ENCODE peak calls at places on chromosomes 13 and 19, in six cellular contexts. D, X, W, C, A and U are unnamed samples.

GRCh38 chr13:102597029-102598015 is 536 bp downstream of the TPP2 start:
- DNase-seq in D (peak), X (no peak), W (peak), C (no peak), A (no peak), U (peak)

GRCh38 chr13:35388979-35389378 is 87.5 kb downstream of the MAB21L1 start:
- DNase-seq in D (peak), X (no peak), W (peak), C (no peak), A (no peak), U (peak)

GRCh38 chr19:44848036-44848804 is 2.1 kb downstream of the NECTIN2 start:
- DNase-seq in D (peak), X (peak), W (peak), C (peak), A (peak), U (peak)

GRCh38 chr19:38224014-38224862 is at the start of gene DPF1:
- DNase-seq in D (peak), X (peak), W (peak), C (peak), A (no peak), U (peak)

GRCh38 chr19:13499682-13500081 is 6.6 kb downstream of the CACNA1A start:
- DNase-seq in D (no peak), X (no peak), W (no peak), C (no peak), A (no peak), U (no peak)

GRCh38 chr13:47415048-47415447 is 518.2 kb upstream of the HTR2A start:
- DNase-seq in D (no peak), X (no peak), W (no peak), C (no peak), A (peak), U (peak)

GRCh38 chr13:95115525-95115924 is 185.7 kb downstream of the ABCC4 start:
- DNase-seq in D (no peak), X (no peak), W (no peak), C (no peak), A (no peak), U (no peak)

GRCh38 chr13:27276188-27276587 is 5.6 kb downstream of the RASL11A start:
- DNase-seq in D (peak), X (no peak), W (no peak), C (peak), A (no peak), U (no peak)

GRCh38 chr13:48783181-48783630 is 129.5 kb downstream of the CYSLTR2 start:
- DNase-seq in D (peak), X (no peak), W (no peak), C (no peak), A (peak), U (peak)

GRCh38 chr13:68439821-68440220 is 1209.7 kb upstream of the PCDH9 start:
- DNase-seq in D (no peak), X (no peak), W (no peak), C (no peak), A (no peak), U (no peak)

GRCh38 chr19:43504426-43505185 is at the start of gene PHLDB3:
- DNase-seq in D (peak), X (no peak), W (no peak), C (peak), A (no peak), U (no peak)

GRCh38 chr19:36460046-36460445 is 29.3 kb downstream of the ZNF566 start:
- DNase-seq in D (peak), X (no peak), W (no peak), C (no peak), A (no peak), U (no peak)

GRCh38 chr19:11418518-11419506 is at the start of gene RGL3:
- DNase-seq in D (no peak), X (peak), W (no peak), C (peak), A (peak), U (no peak)

GRCh38 chr19:32651729-32652140 is 23.2 kb downstream of the ANKRD27 start:
- DNase-seq in D (peak), X (peak), W (peak), C (peak), A (no peak), U (no peak)

GRCh38 chr19:38265213-38265861 is 964 bp downstream of the SPINT2 start:
- DNase-seq in D (no peak), X (no peak), W (no peak), C (no peak), A (no peak), U (no peak)

GRCh38 chr19:6092329-6093286 is 17.7 kb downstream of the RFX2 start:
- DNase-seq in D (peak), X (no peak), W (peak), C (peak), A (peak), U (peak)

GRCh38 chr13:33441015-33441414 is 155.5 kb upstream of the STARD13 start:
- DNase-seq in D (peak), X (no peak), W (no peak), C (peak), A (no peak), U (peak)

GRCh38 chr19:56477429-56478338 is 539 bp upstream of the ZNF667 start:
- DNase-seq in D (peak), X (peak), W (peak), C (peak), A (peak), U (peak)

GRCh38 chr19:21321996-21322395 is 7.2 kb downstream of the ZNF708 start:
- DNase-seq in D (no peak), X (no peak), W (no peak), C (no peak), A (no peak), U (peak)

GRCh38 chr19:15175609-15176008 is 25.2 kb downstream of the NOTCH3 start:
- DNase-seq in D (no peak), X (no peak), W (no peak), C (no peak), A (no peak), U (no peak)

GRCh38 chr19:17332677-17333581 is 1.7 kb downstream of the ANO8 start:
- DNase-seq in D (peak), X (peak), W (no peak), C (peak), A (no peak), U (peak)

GRCh38 chr19:55585658-55586339 is 5.2 kb upstream of the ZNF579 start:
- DNase-seq in D (peak), X (peak), W (peak), C (peak), A (no peak), U (peak)

GRCh38 chr13:33207616-33207964 is 78.0 kb downstream of the STARD13 start:
- DNase-seq in D (peak), X (no peak), W (no peak), C (no peak), A (no peak), U (peak)

GRCh38 chr19:46713781-46714522 is 3.0 kb downstream of the PRKD2 start:
- DNase-seq in D (peak), X (peak), W (no peak), C (peak), A (peak), U (peak)

GRCh38 chr19:7605490-7606222 is 10.0 kb downstream of the CAMSAP3 start:
- DNase-seq in D (no peak), X (peak), W (no peak), C (peak), A (no peak), U (peak)

GRCh38 chr13:53683146-53683545 is 654.5 kb downstream of the OLFM4 start:
- DNase-seq in D (no peak), X (no peak), W (no peak), C (no peak), A (no peak), U (no peak)

GRCh38 chr19:294819-295686 is 3.9 kb upstream of the PLPP2 start:
- DNase-seq in D (peak), X (peak), W (no peak), C (peak), A (no peak), U (no peak)

GRCh38 chr13:113671066-113672001 is 4.3 kb downstream of the GRK1 start:
- DNase-seq in D (no peak), X (no peak), W (no peak), C (no peak), A (no peak), U (no peak)

GRCh38 chr19:56383826-56384605 is 9.3 kb downstream of the ZNF582 start:
- DNase-seq in D (peak), X (no peak), W (no peak), C (no peak), A (peak), U (no peak)

DNA sequence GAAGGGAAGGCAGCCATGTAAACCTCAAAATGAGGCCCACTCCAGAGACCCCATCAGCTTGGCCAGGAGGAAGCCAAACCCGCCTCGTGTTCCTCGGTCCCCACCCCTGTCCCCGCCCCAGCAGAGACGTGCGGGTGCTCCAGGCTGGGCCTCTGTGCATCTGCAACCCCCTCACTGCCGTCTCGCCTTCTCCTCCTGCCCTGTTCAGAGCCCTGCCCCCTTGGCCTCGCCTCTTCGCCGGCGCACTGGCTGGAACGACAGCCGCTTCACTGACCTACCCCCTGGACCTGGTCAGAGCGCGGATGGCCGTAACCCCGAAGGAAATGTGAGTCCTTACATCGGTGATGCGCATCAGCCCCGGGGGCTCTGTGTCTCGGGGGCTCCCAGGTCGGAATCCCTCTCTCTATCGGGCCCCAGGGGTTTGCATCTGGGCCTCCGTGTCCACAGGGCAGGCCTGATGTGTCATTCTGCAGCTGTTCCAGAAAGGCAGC is 32.2 kb downstream of the TMEM161A start:
- DNase-seq in D (no peak), X (peak), W (no peak), C (peak), A (peak), U (peak)
- H4K91ac ChIP-seq in D (no peak), X (peak), W (peak), C (no peak), A (no peak), U (peak)

GRCh38 chr13:29131881-29132668 is 311.9 kb downstream of the MTUS2 start:
- DNase-seq in D (no peak), X (no peak), W (no peak), C (no peak), A (no peak), U (no peak)

GRCh38 chr13:29125145-29125933 is 305.2 kb downstream of the MTUS2 start:
- DNase-seq in D (no peak), X (no peak), W (no peak), C (no peak), A (no peak), U (peak)

GRCh38 chr13:29131159-29131558 is 311.0 kb downstream of the MTUS2 start:
- DNase-seq in D (no peak), X (no peak), W (no peak), C (no peak), A (no peak), U (no peak)

GRCh38 chr13:29125934-29126424 is 305.8 kb downstream of the MTUS2 start:
- DNase-seq in D (no peak), X (no peak), W (no peak), C (no peak), A (no peak), U (no peak)

GRCh38 chr13:29129616-29130015 is 309.5 kb downstream of the MTUS2 start:
- DNase-seq in D (no peak), X (no peak), W (no peak), C (no peak), A (no peak), U (no peak)
- H4K91ac ChIP-seq in D (no peak), X (no peak), W (no peak), C (no peak), A (no peak), U (no peak)

GRCh38 chr13:44013666-44014291 is 134.1 kb downstream of the LACC1 start:
- DNase-seq in D (peak), X (no peak), W (no peak), C (no peak), A (no peak), U (peak)

GRCh38 chr13:44015808-44016207 is 136.1 kb downstream of the LACC1 start:
- DNase-seq in D (no peak), X (no peak), W (no peak), C (no peak), A (no peak), U (no peak)

GRCh38 chr13:44015133-44015532 is 135.4 kb downstream of the LACC1 start:
- DNase-seq in D (no peak), X (no peak), W (no peak), C (no peak), A (no peak), U (peak)

GRCh38 chr13:44012910-44013309 is 133.2 kb downstream of the LACC1 start:
- DNase-seq in D (no peak), X (no peak), W (no peak), C (no peak), A (no peak), U (no peak)

DNA sequence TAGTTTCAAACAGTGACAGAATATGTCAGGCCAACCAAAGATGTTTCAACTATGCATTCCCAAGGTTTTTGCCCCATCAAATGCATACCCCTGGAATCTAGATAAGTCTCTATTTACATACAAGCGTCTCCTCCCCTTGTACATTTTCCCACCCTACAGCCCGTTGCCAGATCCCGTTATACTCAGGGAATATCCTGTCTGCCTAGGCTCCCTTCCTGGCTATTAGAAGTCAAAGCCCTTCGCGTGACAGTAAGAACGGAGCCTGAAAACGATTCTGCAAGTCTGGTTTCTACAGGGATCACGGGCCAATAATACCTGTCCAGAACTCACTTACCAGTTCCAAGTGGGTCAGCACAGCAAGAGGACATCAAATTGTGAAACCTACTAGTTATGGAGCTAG is 134.8 kb downstream of the LACC1 start:
- DNase-seq in D (no peak), X (no peak), W (no peak), C (no peak), A (no peak), U (no peak)
- H4K91ac ChIP-seq in D (no peak), X (no peak), W (no peak), C (no peak), A (no peak), U (no peak)

GRCh38 chr13:73623281-73623680 is 510.9 kb downstream of the KLF12 start:
- DNase-seq in D (no peak), X (no peak), W (no peak), C (no peak), A (no peak), U (no peak)
- H4K91ac ChIP-seq in D (no peak), X (no peak), W (no peak), C (no peak), A (no peak), U (no peak)

GRCh38 chr13:20294497-20294896 is 62.4 kb upstream of the GJB6 start:
- DNase-seq in D (no peak), X (no peak), W (no peak), C (peak), A (no peak), U (no peak)
- H4K91ac ChIP-seq in D (no peak), X (no peak), W (no peak), C (no peak), A (no peak), U (no peak)

GRCh38 chr13:110006304-110006703 is 219.9 kb upstream of the IRS2 start:
- DNase-seq in D (peak), X (no peak), W (no peak), C (no peak), A (peak), U (no peak)

GRCh38 chr13:110008816-110009215 is 222.4 kb upstream of the IRS2 start:
- DNase-seq in D (no peak), X (no peak), W (no peak), C (no peak), A (peak), U (no peak)

GRCh38 chr13:110005563-110005962 is 219.2 kb upstream of the IRS2 start:
- DNase-seq in D (no peak), X (no peak), W (no peak), C (no peak), A (no peak), U (no peak)

GRCh38 chr13:110001622-110002275 is 215.4 kb upstream of the IRS2 start:
- DNase-seq in D (peak), X (no peak), W (no peak), C (no peak), A (no peak), U (peak)

DNA sequence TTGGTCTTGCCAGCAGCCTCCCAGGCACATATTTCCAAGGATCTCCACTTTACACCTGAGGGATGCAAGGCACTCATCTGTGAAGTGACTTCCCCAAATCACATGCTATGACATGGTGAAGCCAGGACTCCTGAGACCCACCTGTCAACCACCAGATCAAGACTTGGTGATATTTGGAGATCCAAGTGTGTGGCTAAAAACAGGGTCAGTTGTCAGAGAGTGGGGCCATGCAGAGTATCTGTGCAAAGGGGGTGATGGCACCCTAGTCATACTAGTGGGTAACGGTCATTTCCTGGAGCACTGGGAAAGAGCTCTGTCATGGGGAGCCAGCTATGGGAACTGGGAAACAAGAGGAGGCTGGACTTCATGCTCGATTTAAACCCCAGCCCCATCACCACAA is 218.4 kb upstream of the IRS2 start:
- DNase-seq in D (no peak), X (no peak), W (no peak), C (no peak), A (no peak), U (no peak)
- H4K91ac ChIP-seq in D (peak), X (no peak), W (no peak), C (no peak), A (no peak), U (no peak)

DNA sequence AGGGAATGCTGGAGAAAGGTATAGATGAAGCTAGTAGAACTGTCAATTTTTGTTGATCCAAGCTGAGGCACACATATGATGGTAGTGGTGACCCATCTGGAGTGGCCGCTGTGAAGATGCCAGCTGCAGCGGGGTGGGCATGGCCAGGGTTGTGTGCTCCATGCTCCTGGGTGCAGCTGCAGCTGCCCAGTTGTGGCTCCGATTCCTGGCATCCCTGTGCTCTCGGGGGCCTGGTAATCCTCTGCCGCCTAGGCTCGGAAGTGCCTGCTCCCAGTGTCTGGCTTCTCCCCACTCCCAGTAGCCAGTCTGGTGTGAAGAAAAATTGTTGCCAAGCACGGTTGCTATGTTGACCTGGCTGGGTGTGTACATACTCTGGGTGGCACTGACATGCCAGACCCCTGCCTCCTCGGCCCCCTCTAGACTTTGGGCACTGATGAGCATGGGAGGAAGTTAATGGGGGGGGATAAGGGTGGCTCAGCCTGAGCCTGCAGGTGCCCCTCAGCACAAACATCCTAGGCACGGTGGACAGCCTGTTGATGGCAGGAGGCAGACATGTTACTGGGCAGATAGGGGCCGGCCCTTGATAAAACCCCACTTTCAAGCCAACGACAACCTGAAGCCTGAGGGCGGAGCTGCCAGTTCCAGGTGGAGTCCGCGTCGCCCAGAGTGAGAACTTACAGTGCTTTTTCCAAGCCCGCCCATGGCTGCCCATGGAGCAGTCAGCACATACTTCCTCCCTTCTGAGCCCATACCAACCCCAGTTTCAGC is 1400.7 kb downstream of the PCDH9 start:
- DNase-seq in D (no peak), X (no peak), W (no peak), C (no peak), A (no peak), U (no peak)
- H4K91ac ChIP-seq in D (no peak), X (no peak), W (no peak), C (no peak), A (no peak), U (no peak)

GRCh38 chr19:54158812-54159351 is 639 bp downstream of the LENG1 start:
- DNase-seq in D (peak), X (no peak), W (no peak), C (no peak), A (no peak), U (peak)
- H4K91ac ChIP-seq in D (peak), X (peak), W (no peak), C (no peak), A (peak), U (peak)

GRCh38 chr13:110358381-110358780 is 51.3 kb downstream of the COL4A2 start:
- DNase-seq in D (no peak), X (no peak), W (no peak), C (no peak), A (peak), U (no peak)
- H4K91ac ChIP-seq in D (peak), X (no peak), W (no peak), C (no peak), A (no peak), U (no peak)